ENCODE peak calls at places on chromosomes 1 and 21, in five cellular contexts. One of them, this sample, is unnamed.

GRCh38 chr1:230822092-230822581 is 46.2 kb downstream of the C1orf198 start:
- DNase-seq in head of caudate nucleus: no peak
- DNase-seq in ELR: no peak
- DNase-seq in GF-D8: no peak
- DNase-seq in posterior vena cava: peak
- DNase-seq in this sample: no peak

GRCh38 chr1:61184035-61184713 is 101.8 kb downstream of the NFIA start:
- DNase-seq in head of caudate nucleus: peak
- DNase-seq in ELR: peak
- DNase-seq in GF-D8: no peak
- DNase-seq in posterior vena cava: peak
- DNase-seq in this sample: no peak

GRCh38 chr1:6414881-6415280 is 4.8 kb downstream of the HES2 start:
- DNase-seq in head of caudate nucleus: no peak
- DNase-seq in ELR: no peak
- DNase-seq in GF-D8: no peak
- DNase-seq in posterior vena cava: no peak
- DNase-seq in this sample: no peak

GRCh38 chr1:202564958-202565497 is 145.2 kb downstream of the SYT2 start:
- DNase-seq in head of caudate nucleus: no peak
- DNase-seq in ELR: no peak
- DNase-seq in GF-D8: no peak
- DNase-seq in posterior vena cava: no peak
- DNase-seq in this sample: no peak

GRCh38 chr1:72051538-72051937 is 230.8 kb downstream of the NEGR1 start:
- DNase-seq in head of caudate nucleus: no peak
- DNase-seq in ELR: no peak
- DNase-seq in GF-D8: no peak
- DNase-seq in posterior vena cava: no peak
- DNase-seq in this sample: no peak

GRCh38 chr1:8818325-8818775 is 910 bp upstream of the RERE start:
- DNase-seq in head of caudate nucleus: peak
- DNase-seq in ELR: peak
- DNase-seq in GF-D8: no peak
- DNase-seq in posterior vena cava: no peak
- DNase-seq in this sample: no peak

GRCh38 chr21:32329331-32329730 is 30.7 kb downstream of the MRAP start:
- DNase-seq in head of caudate nucleus: peak
- DNase-seq in ELR: peak
- DNase-seq in GF-D8: no peak
- DNase-seq in posterior vena cava: peak
- DNase-seq in this sample: no peak

GRCh38 chr1:32900956-32901822 is at the start of gene TMEM54:
- DNase-seq in head of caudate nucleus: peak
- DNase-seq in ELR: peak
- DNase-seq in GF-D8: no peak
- DNase-seq in posterior vena cava: no peak
- DNase-seq in this sample: no peak

GRCh38 chr1:10724948-10725852 is 71.2 kb downstream of the CASZ1 start:
- DNase-seq in head of caudate nucleus: no peak
- DNase-seq in ELR: no peak
- DNase-seq in GF-D8: no peak
- DNase-seq in posterior vena cava: no peak
- DNase-seq in this sample: no peak

GRCh38 chr1:203692565-203693470 is 66.2 kb downstream of the ATP2B4 start:
- DNase-seq in head of caudate nucleus: no peak
- DNase-seq in ELR: peak
- DNase-seq in GF-D8: no peak
- DNase-seq in posterior vena cava: peak
- DNase-seq in this sample: no peak

GRCh38 chr1:161374373-161374772 is 6.7 kb upstream of the CFAP126 start:
- DNase-seq in head of caudate nucleus: no peak
- DNase-seq in ELR: peak
- DNase-seq in GF-D8: peak
- DNase-seq in posterior vena cava: no peak
- DNase-seq in this sample: peak

GRCh38 chr1:206521002-206521585 is 13.8 kb downstream of the RASSF5 start:
- DNase-seq in head of caudate nucleus: no peak
- DNase-seq in ELR: no peak
- DNase-seq in GF-D8: no peak
- DNase-seq in posterior vena cava: peak
- DNase-seq in this sample: no peak

GRCh38 chr1:180065408-180065807 is 89.3 kb upstream of the QSOX1 start:
- DNase-seq in head of caudate nucleus: no peak
- DNase-seq in ELR: no peak
- DNase-seq in GF-D8: no peak
- DNase-seq in posterior vena cava: no peak
- DNase-seq in this sample: no peak

GRCh38 chr1:55428944-55429931 is 214.1 kb upstream of the USP24 start:
- DNase-seq in head of caudate nucleus: no peak
- DNase-seq in ELR: peak
- DNase-seq in GF-D8: no peak
- DNase-seq in posterior vena cava: peak
- DNase-seq in this sample: no peak

GRCh38 chr21:24658016-24658415 is 949.3 kb downstream of the MRPL39 start:
- DNase-seq in head of caudate nucleus: no peak
- DNase-seq in ELR: peak
- DNase-seq in GF-D8: no peak
- DNase-seq in posterior vena cava: no peak
- DNase-seq in this sample: no peak

GRCh38 chr1:10489291-10490055 is 14.7 kb downstream of the PEX14 start:
- DNase-seq in head of caudate nucleus: no peak
- DNase-seq in ELR: no peak
- DNase-seq in GF-D8: no peak
- DNase-seq in posterior vena cava: peak
- DNase-seq in this sample: no peak

GRCh38 chr1:246617156-246617555 is 50.9 kb downstream of the CNST start:
- DNase-seq in head of caudate nucleus: no peak
- DNase-seq in ELR: peak
- DNase-seq in GF-D8: no peak
- DNase-seq in posterior vena cava: no peak
- DNase-seq in this sample: no peak

GRCh38 chr1:222750651-222751050 is 13.6 kb downstream of the FAM177B start:
- DNase-seq in head of caudate nucleus: no peak
- DNase-seq in ELR: no peak
- DNase-seq in GF-D8: no peak
- DNase-seq in posterior vena cava: no peak
- DNase-seq in this sample: no peak